ENCODE peak calls at places on chromosomes 5 and 9, in eight cellular contexts. Z is stimulated activated CD8-positive, alpha-beta memory T cell treated with anti-CD3 and anti-CD28 coated beads, Interleukin-4, amount 100 ng/mL, for 4 hours; P is left ventricle myocardium superior; I is stimulated activated effector memory CD8-positive, alpha-beta T cell treated with anti-CD3 and anti-CD28 coated beads, Interleukin-12 subunit alpha, Interleukin-12 subunit beta, amount 100 ng/mL, for 72 hours; U is dermis blood vessel endothelial cell; G is heart left ventricle; X is G401; V is aorta. Q is an unnamed sample.

GRCh38 chr9:10387282-10387681 is 225.5 kb downstream of the PTPRD start:
- DNase-seq in V (no peak), Z (no peak), X (no peak), P (no peak), U (no peak), I (no peak), G (no peak), Q (no peak)

GRCh38 chr9:133514475-133515239 is 10.1 kb downstream of the MYMK start:
- DNase-seq in I (no peak), Z (no peak), V (peak; percentile 69), P (peak; percentile 87), X (peak; percentile 53), G (peak; percentile 91), U (no peak), Q (no peak)

GRCh38 chr9:35237303-35237702 is 75.5 kb downstream of the UNC13B start:
- DNase-seq in U (no peak), X (no peak), Z (no peak), G (no peak), P (no peak), I (no peak), V (no peak), Q (no peak)

GRCh38 chr5:54946306-54946705 is 39.1 kb downstream of the ESM1 start:
- DNase-seq in X (no peak), Z (no peak), G (no peak), P (no peak), V (no peak), I (no peak), U (no peak), Q (no peak)

GRCh38 chr5:172160506-172160905 is 27.5 kb downstream of the STK10 start:
- DNase-seq in G (no peak), P (no peak), X (no peak), Z (no peak), V (no peak), I (no peak), U (no peak), Q (no peak)

GRCh38 chr9:94788706-94789105 is 62.2 kb downstream of the AOPEP start:
- DNase-seq in G (no peak), Z (no peak), X (no peak), P (no peak), U (no peak), I (no peak), V (no peak), Q (no peak)

GRCh38 chr5:93602261-93603149 is 19.5 kb downstream of the NR2F1 start:
- DNase-seq in I (no peak), X (peak; percentile 81), P (no peak), Z (no peak), G (no peak), U (no peak), V (no peak), Q (no peak)

GRCh38 chr5:67639311-67639710 is 442.7 kb upstream of the CD180 start:
- DNase-seq in G (peak; percentile 53), P (peak; percentile 52), U (no peak), X (no peak), Z (no peak), I (no peak), V (no peak), Q (no peak)

GRCh38 chr9:109349431-109349846 is 28.6 kb upstream of the EPB41L4B start:
- DNase-seq in Z (no peak), G (no peak), I (no peak), X (peak; percentile 16), V (no peak), U (no peak), P (no peak), Q (peak; percentile 68)

GRCh38 chr5:150593593-150593992 is 46.9 kb upstream of the SYNPO start:
- DNase-seq in U (no peak), Z (no peak), P (no peak), I (no peak), V (peak; percentile 75), G (no peak), X (no peak), Q (no peak)

GRCh38 chr9:5832093-5832542 is 799 bp downstream of the ERMP1 start:
- DNase-seq in G (no peak), P (no peak), I (no peak), V (no peak), U (no peak), X (peak; percentile 56), Z (no peak), Q (no peak)

GRCh38 chr5:2700876-2701275 is 50.6 kb downstream of the IRX2 start:
- DNase-seq in I (no peak), P (no peak), V (no peak), X (no peak), U (no peak), Z (no peak), G (no peak), Q (no peak)

GRCh38 chr5:58259685-58260152 is 200.2 kb downstream of the PLK2 start:
- DNase-seq in V (no peak), U (peak; percentile 90), Z (no peak), P (no peak), I (no peak), X (no peak), G (no peak), Q (peak; percentile 47)

GRCh38 chr9:101451498-101451897 is 15.9 kb upstream of the ALDOB start:
- DNase-seq in X (no peak), G (no peak), I (no peak), Z (no peak), V (no peak), P (no peak), U (no peak), Q (no peak)

GRCh38 chr9:77751341-77752091 is 103.4 kb upstream of the GNA14 start:
- DNase-seq in U (peak; percentile 88), V (no peak), Z (no peak), X (peak; percentile 41), P (no peak), I (no peak), G (no peak), Q (peak; percentile 35)

GRCh38 chr9:116662633-116663032 is 24.5 kb upstream of the TRIM32 start:
- DNase-seq in G (no peak), X (no peak), I (no peak), U (no peak), Z (no peak), P (no peak), V (no peak), Q (no peak)

GRCh38 chr9:91043786-91044185 is 242.2 kb downstream of the SYK start:
- DNase-seq in G (no peak), X (no peak), P (no peak), U (no peak), V (no peak), I (no peak), Z (no peak), Q (no peak)

GRCh38 chr9:125240649-125240999 is 519 bp downstream of the HSPA5 start:
- DNase-seq in P (no peak), G (no peak), X (no peak), I (peak; percentile 22), U (peak; percentile 60), Z (peak; percentile 9), V (peak; percentile 75), Q (no peak)

Q was measured in H54.